ENCODE peak calls at places on chromosomes 16 and 17, in seven cellular contexts. O, M, P, Q, H, I and E are unnamed samples.

GRCh38 chr16:84117482-84117843 is 721 bp upstream of the MBTPS1 start:
- DNase-seq in H (no peak), M (peak; percentile 53), I (no peak), O (peak; percentile 47), Q (no peak), P (no peak), E (no peak)

GRCh38 chr16:71421911-71422310 is 19.9 kb downstream of the TLE7 start:
- DNase-seq in Q (no peak), M (no peak), O (no peak), I (peak; percentile 55), P (no peak), H (peak; percentile 28), E (peak; percentile 29)

GRCh38 chr16:81553814-81554675 is 109.4 kb downstream of the CMIP start:
- DNase-seq in O (no peak), M (no peak), Q (peak; percentile 4), P (no peak), I (no peak), H (no peak), E (no peak)

GRCh38 chr17:82350182-82351030 is 8.6 kb upstream of the TEX19 start:
- DNase-seq in I (peak; percentile 66), H (no peak), P (no peak), Q (no peak), M (no peak), O (no peak), E (no peak)

GRCh38 chr17:58081641-58082340 is 1.4 kb upstream of the DYNLL2 start:
- DNase-seq in O (no peak), H (no peak), M (no peak), I (no peak), P (no peak), Q (no peak), E (no peak)

GRCh38 chr17:46950615-46950996 is 27.6 kb downstream of the GOSR2 start:
- DNase-seq in M (no peak), O (no peak), P (no peak), H (no peak), Q (no peak), I (no peak), E (no peak)

GRCh38 chr17:57541472-57542394 is 203.4 kb downstream of the CCDC182 start:
- DNase-seq in Q (peak; percentile 76), H (no peak), I (peak; percentile 78), P (no peak), M (peak; percentile 54), O (no peak), E (no peak)

GRCh38 chr17:64087252-64088005 is 42.5 kb downstream of the ERN1 start:
- DNase-seq in H (no peak), P (no peak), M (no peak), I (no peak), O (no peak), Q (no peak), E (no peak)

GRCh38 chr17:2158011-2158410 is 103.1 kb downstream of the HIC1 start:
- DNase-seq in O (no peak), Q (no peak), H (peak; percentile 92), M (peak; percentile 99), I (no peak), P (no peak), E (no peak)

GRCh38 chr17:62180772-62181171 is 115.7 kb upstream of the MED13 start:
- DNase-seq in O (no peak), H (no peak), P (no peak), M (no peak), Q (no peak), I (no peak), E (no peak)

GRCh38 chr17:48478224-48479013 is 48.4 kb upstream of the SKAP1 start:
- DNase-seq in O (no peak), P (no peak), H (peak; percentile 10), I (no peak), Q (no peak), M (no peak), E (no peak)

GRCh38 chr17:66567234-66568170 is 265.1 kb downstream of the PRKCA start:
- DNase-seq in M (peak; percentile 85), I (peak; percentile 92), Q (peak; percentile 82), H (peak; percentile 88), P (no peak), O (peak; percentile 62), E (peak; percentile 91)

GRCh38 chr16:80862153-80862552 is 57.8 kb upstream of the CDYL2 start:
- DNase-seq in P (no peak), H (no peak), I (no peak), M (no peak), Q (no peak), O (no peak), E (no peak)

GRCh38 chr16:799948-800833 is at the start of gene GNG13:
- DNase-seq in I (no peak), Q (no peak), P (no peak), O (no peak), M (no peak), H (peak; percentile 38), E (no peak)

GRCh38 chr17:74015316-74015715 is 188.2 kb upstream of the RPL38 start:
- DNase-seq in Q (no peak), H (no peak), P (no peak), M (no peak), O (no peak), I (no peak), E (no peak)

GRCh38 chr16:65769055-65769465 is 597.4 kb upstream of the CDH5 start:
- DNase-seq in Q (no peak), O (no peak), H (no peak), I (no peak), P (no peak), M (peak; percentile 23), E (no peak)

GRCh38 chr16:997440-998051 is 16.0 kb downstream of the SOX8 start:
- DNase-seq in M (peak; percentile 16), Q (peak; percentile 71), O (peak; percentile 24), P (no peak), I (peak; percentile 58), H (peak; percentile 42), E (no peak)

GRCh38 chr17:63991611-63992010 is 6.5 kb upstream of the PRR29 start:
- DNase-seq in Q (no peak), H (no peak), O (no peak), P (no peak), I (no peak), M (no peak), E (no peak)

GRCh38 chr17:6473128-6473767 is 29.0 kb downstream of the PIMREG start:
- DNase-seq in H (peak; percentile 81), Q (peak; percentile 81), M (peak; percentile 72), O (peak; percentile 53), P (no peak), I (peak; percentile 87), E (peak; percentile 82)
- H3K27ac ChIP-seq in H (no peak overlapping the region), Q (no peak overlapping the region), M (no peak overlapping the region), O (no peak overlapping the region), P (no peak overlapping the region), I (no peak overlapping the region), E (no peak overlapping the region)

DNA sequence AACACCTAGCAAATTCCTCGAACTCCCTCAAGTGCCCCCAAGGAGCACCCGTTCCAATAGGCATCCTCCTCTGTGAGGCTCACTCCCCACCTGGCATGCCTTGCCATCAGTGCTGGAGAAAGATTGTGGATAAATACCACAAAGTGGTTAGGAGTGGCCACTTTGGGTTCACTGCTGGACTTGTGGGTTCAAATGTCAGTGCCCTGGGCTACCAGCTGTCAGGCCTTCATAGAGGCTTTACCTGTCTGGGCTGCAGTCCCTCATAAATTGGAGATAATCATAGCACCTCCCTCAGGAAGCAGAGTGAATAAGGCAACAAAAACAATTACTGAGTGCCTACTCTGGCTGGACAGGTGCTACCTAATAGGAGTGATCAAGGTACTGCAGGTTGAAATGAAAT is 1.5 kb upstream of the SYT17 start:
- DNase-seq in M (no peak), I (no peak), O (no peak), H (no peak), Q (no peak), P (no peak), E (no peak)
- H3K4me3 ChIP-seq in M (no peak overlapping the region), I (no peak overlapping the region), O (no peak overlapping the region), H (no peak overlapping the region), Q (no peak overlapping the region), P (no peak overlapping the region), E (no peak overlapping the region)

GRCh38 chr17:41340496-41340895 is 10.1 kb downstream of the KRT33A start:
- DNase-seq in H (no peak), I (no peak), M (no peak), Q (no peak), O (no peak), P (no peak), E (no peak)

GRCh38 chr17:41339571-41340169 is 11.0 kb downstream of the KRT33A start:
- DNase-seq in H (no peak), M (no peak), P (no peak), I (no peak), O (no peak), Q (no peak), E (no peak)

GRCh38 chr17:41343031-41343430 is 7.6 kb downstream of the KRT33A start:
- DNase-seq in O (no peak), M (no peak), I (no peak), Q (no peak), P (no peak), H (no peak), E (no peak)

GRCh38 chr17:41338961-41339485 is 11.6 kb downstream of the KRT33A start:
- DNase-seq in I (no peak), Q (no peak), P (no peak), H (peak; percentile 46), O (peak; percentile 81), M (peak; percentile 7), E (no peak)

DNA sequence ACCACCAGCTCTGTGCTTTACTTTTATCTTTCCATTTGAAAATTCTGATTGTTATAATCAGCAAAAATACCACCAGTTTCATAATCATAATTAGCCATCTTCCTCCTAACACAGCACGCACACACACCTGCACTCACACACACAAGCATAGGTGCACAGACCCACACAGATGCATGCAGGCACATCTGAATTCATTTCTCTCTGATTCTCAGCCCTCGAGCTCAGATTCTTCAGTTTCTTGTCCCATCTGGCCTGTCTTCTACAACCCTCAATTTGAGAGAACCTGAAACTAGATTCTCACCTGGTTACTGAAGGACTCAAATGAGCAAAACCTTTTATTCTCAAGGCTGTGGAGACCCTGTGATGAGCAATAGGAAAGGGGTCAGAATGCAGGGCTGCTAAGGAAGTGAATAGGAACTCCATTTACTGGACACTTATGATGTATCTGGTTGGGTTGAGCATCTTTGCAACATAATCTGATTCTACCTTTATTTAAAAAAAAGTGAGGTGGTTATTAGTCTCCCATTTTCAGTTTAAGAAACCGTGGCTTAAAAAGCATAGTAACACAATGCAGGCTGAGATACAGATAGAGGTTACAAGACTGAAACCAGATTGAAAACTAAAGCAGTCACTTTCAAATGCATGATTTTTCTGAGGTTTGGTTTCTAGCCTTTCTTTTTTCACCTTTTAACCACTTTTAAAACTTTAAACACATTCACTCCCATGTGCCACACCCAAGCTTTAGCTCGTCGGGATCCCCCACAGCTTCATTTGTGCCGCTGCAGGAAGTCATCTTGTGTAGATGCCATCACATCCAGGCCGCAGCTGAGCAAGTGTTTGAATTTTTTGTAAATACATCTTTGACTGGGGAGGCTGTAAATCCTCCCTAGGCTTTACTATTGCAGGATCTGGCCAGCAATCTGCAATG is 9.4 kb downstream of the KRT33A start:
- DNase-seq in M (no peak), H (no peak), P (no peak), O (peak; percentile 61), Q (no peak), I (no peak), E (no peak)
- H3K27ac ChIP-seq in M (no peak overlapping the region), H (no peak overlapping the region), P (no peak overlapping the region), O (peak overlapping the region; percentile 80), Q (no peak overlapping the region), I (no peak overlapping the region), E (no peak overlapping the region)

DNA sequence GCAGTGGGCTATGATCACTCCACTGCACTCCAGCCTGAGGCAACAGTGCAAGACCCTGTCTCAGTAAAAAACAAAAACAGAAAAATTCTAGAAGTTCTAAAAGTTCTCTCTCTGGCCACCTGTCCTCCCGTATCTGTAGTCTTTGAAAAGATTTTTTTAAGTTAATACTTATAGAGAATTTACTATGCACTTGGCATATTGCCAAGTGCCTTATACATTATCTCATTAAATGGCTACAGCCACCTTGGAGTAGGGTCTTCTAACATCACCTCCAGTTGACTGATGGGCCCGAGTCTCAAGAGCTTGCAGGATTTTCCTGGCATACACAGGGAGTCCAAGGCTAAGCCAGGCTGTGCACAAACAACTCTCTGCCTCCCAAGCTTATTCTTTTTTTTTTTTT is 44.7 kb downstream of the TMEM186 start:
- DNase-seq in Q (no peak), M (no peak), H (no peak), P (no peak), I (no peak), O (no peak), E (no peak)
- H3K4me3 ChIP-seq in Q (no peak overlapping the region), M (no peak overlapping the region), H (no peak overlapping the region), P (no peak overlapping the region), I (no peak overlapping the region), O (no peak overlapping the region), E (no peak overlapping the region)